ENCODE peak calls at places on chromosomes 5 and 9, in nine cellular contexts. E is omental fat pad; U is memory B cell; Q is cerebellum; G is amniotic stem cell; R is activated naive CD8-positive, alpha-beta T cell treated with anti-CD3 and anti-CD28 coated beads, Interleukin-2, amount 10 ng/mL, durations not matched to agents 7 days and 5 days; C is M059J; V is stimulated activated naive CD8-positive, alpha-beta T cell treated with anti-CD3 and anti-CD28 coated beads, Interleukin-15, amount 100 ng/mL, for 72 hours; W is naive thymus-derived CD8-positive, alpha-beta T cell. K is an unnamed sample.

GRCh38 chr9:20980713-20981481 is 50.5 kb downstream of the HACD4 start:
- DNase-seq in V (no peak), R (no peak), G (peak; percentile 41), W (no peak), U (no peak), C (peak; percentile 90), Q (peak; percentile 28), E (no peak), K (no peak)

GRCh38 chr5:138033275-138033808 is 463 bp upstream of the FAM13B start:
- DNase-seq in Q (no peak), C (peak; percentile 41), W (no peak), E (no peak), R (no peak), V (no peak), G (no peak), U (no peak), K (no peak)

GRCh38 chr5:113336975-113337374 is 97.8 kb downstream of the TSSK1B start:
- DNase-seq in V (peak; percentile 9), G (peak; percentile 56), Q (no peak), W (no peak), E (no peak), R (peak; percentile 37), C (peak; percentile 82), U (no peak), K (no peak)

GRCh38 chr9:127555830-127556820 is 56.0 kb upstream of the STXBP1 start:
- DNase-seq in V (peak; percentile 39), R (peak; percentile 80), C (peak; percentile 100), U (no peak), Q (no peak), E (peak; percentile 57), G (peak; percentile 94), W (no peak), K (no peak)

GRCh38 chr5:60504342-60504741 is 195.6 kb downstream of the DEPDC1B start:
- DNase-seq in E (no peak), G (no peak), C (no peak), W (no peak), V (no peak), Q (no peak), U (no peak), R (no peak), K (no peak)

GRCh38 chr5:139841549-139841948 is 45.9 kb downstream of the PSD2 start:
- DNase-seq in G (no peak), E (no peak), W (no peak), C (no peak), U (no peak), V (no peak), R (no peak), Q (no peak), K (no peak)

GRCh38 chr5:15501057-15501791 is 1.2 kb downstream of the FBXL7 start:
- DNase-seq in G (peak; percentile 65), Q (no peak), C (peak; percentile 79), V (no peak), U (no peak), E (no peak), W (no peak), R (no peak), K (no peak)

GRCh38 chr5:14818931-14819790 is 52.4 kb downstream of the ANKH start:
- DNase-seq in C (peak; percentile 80), G (no peak), E (no peak), Q (no peak), V (no peak), U (no peak), R (no peak), W (no peak), K (no peak)

GRCh38 chr9:28267351-28267750 is 694.1 kb upstream of the C9orf72 start:
- DNase-seq in Q (no peak), V (no peak), E (no peak), G (no peak), C (peak; percentile 64), U (no peak), W (no peak), R (no peak), K (no peak)

GRCh38 chr9:4366649-4367330 is 66.9 kb upstream of the GLIS3 start:
- DNase-seq in G (no peak), R (no peak), W (no peak), U (peak; percentile 3), V (peak; percentile 20), E (no peak), C (peak; percentile 77), Q (peak; percentile 81), K (peak; percentile 14)